ENCODE peak calls at places on chromosomes 1 and 21, in four cellular contexts. G is ovary, D is GM23338, I is psoas muscle. Y is an unnamed sample.

GRCh38 chr1:30179942-30180543 is 543.3 kb downstream of the MATN1 start:
- DNase-seq in I (no peak), G (no peak), D (peak), Y (no peak)

GRCh38 chr1:43867946-43868740 is 65.5 kb upstream of the ARTN start:
- DNase-seq in G (no peak), D (no peak), I (no peak), Y (no peak)

GRCh38 chr1:12368646-12369045 is 138.8 kb downstream of the VPS13D start:
- DNase-seq in I (no peak), G (no peak), D (no peak), Y (no peak)

GRCh38 chr21:44803651-44804050 is 2.0 kb upstream of the UBE2G2 start:
- DNase-seq in I (no peak), D (no peak), G (no peak), Y (no peak)

GRCh38 chr1:40078512-40079333 is 18.3 kb downstream of the PPT1 start:
- DNase-seq in I (no peak), G (no peak), D (peak), Y (no peak)

GRCh38 chr1:64516803-64517568 is 47.1 kb downstream of the CACHD1 start:
- DNase-seq in G (no peak), D (peak), I (no peak), Y (no peak)

GRCh38 chr1:246139745-246140182 is 367.3 kb downstream of the SMYD3 start:
- DNase-seq in I (no peak), D (no peak), G (no peak), Y (no peak)

GRCh38 chr1:193183019-193183643 is 3.3 kb downstream of the B3GALT2 start:
- DNase-seq in I (no peak), D (peak), G (no peak), Y (no peak)

GRCh38 chr1:106613106-106613505 is 443.4 kb upstream of the PRMT6 start:
- DNase-seq in G (no peak), I (no peak), D (no peak), Y (no peak)

GRCh38 chr1:5978452-5978851 is 13.8 kb downstream of the NPHP4 start:
- DNase-seq in D (no peak), I (no peak), G (no peak), Y (no peak)

GRCh38 chr1:174333437-174333836 is 114.3 kb upstream of the GPR52 start:
- DNase-seq in G (no peak), D (no peak), I (no peak), Y (no peak)

GRCh38 chr1:241730031-241730430 is 78.0 kb downstream of the WDR64 start:
- DNase-seq in I (no peak), G (no peak), D (no peak), Y (no peak)

GRCh38 chr1:182575540-182576149 is 13.4 kb downstream of the RNASEL start:
- DNase-seq in G (no peak), D (no peak), I (no peak), Y (no peak)

GRCh38 chr1:17306407-17306806 is 1.6 kb upstream of the PADI4 start:
- DNase-seq in D (no peak), G (no peak), I (no peak), Y (no peak)

GRCh38 chr1:153649137-153649866 is 9.2 kb upstream of the SNAPIN start:
- DNase-seq in G (no peak), I (no peak), D (no peak), Y (peak)

GRCh38 chr1:229669333-229669732 is 43.3 kb downstream of the URB2 start:
- DNase-seq in I (no peak), G (no peak), D (no peak), Y (no peak)

GRCh38 chr1:24705260-24706073 is 39.8 kb upstream of the CLIC4 start:
- DNase-seq in G (peak), D (peak), I (peak), Y (peak)

GRCh38 chr1:67194209-67194863 is 28.1 kb downstream of the IL23R start:
- DNase-seq in D (no peak), I (no peak), G (no peak), Y (no peak)

GRCh38 chr21:29187939-29188338 is 57.5 kb downstream of the MAP3K7CL start:
- DNase-seq in G (peak), I (peak), D (no peak), Y (peak)

GRCh38 chr1:166471359-166471758 is 304.6 kb upstream of the FAM78B start:
- DNase-seq in I (no peak), D (no peak), G (no peak), Y (no peak)

GRCh38 chr1:29236743-29236992 is 346 bp downstream of the PTPRU start:
- DNase-seq in G (no peak), I (peak), D (no peak), Y (no peak)

GRCh38 chr21:45357436-45358260 is 47.3 kb upstream of the COL18A1 start:
- DNase-seq in I (peak), G (peak), D (peak), Y (peak)

GRCh38 chr1:166490437-166490784 is 323.6 kb upstream of the FAM78B start:
- DNase-seq in D (no peak), G (no peak), I (no peak), Y (no peak)

GRCh38 chr1:67711850-67712202 is 26.8 kb downstream of the GADD45A start:
- DNase-seq in I (no peak), D (no peak), G (no peak), Y (no peak)

GRCh38 chr1:85884372-85885035 is 176.3 kb upstream of the ZNHIT6 start:
- DNase-seq in G (no peak), D (peak), I (no peak), Y (no peak)

GRCh38 chr21:33643658-33644311 is 1.5 kb downstream of the ITSN1 start:
- DNase-seq in D (peak), I (no peak), G (no peak), Y (no peak)

GRCh38 chr21:32653326-32653901 is 41.2 kb upstream of the CFAP298 start:
- DNase-seq in D (peak), G (no peak), I (no peak), Y (no peak)

GRCh38 chr1:158149577-158150269 is 31.0 kb upstream of the CD1D start:
- DNase-seq in G (peak), I (peak), D (peak), Y (peak)

GRCh38 chr1:89277725-89278124 is 5.1 kb upstream of the GBP5 start:
- DNase-seq in D (no peak), G (no peak), I (no peak), Y (no peak)

GRCh38 chr1:89274431-89274857 is 1.8 kb upstream of the GBP5 start:
- DNase-seq in D (no peak), I (no peak), G (no peak), Y (no peak)

GRCh38 chr1:89279011-89279466 is 6.4 kb upstream of the GBP5 start:
- DNase-seq in I (no peak), D (no peak), G (no peak), Y (no peak)

GRCh38 chr1:89273324-89273778 is 691 bp upstream of the GBP5 start:
- DNase-seq in G (no peak), D (no peak), I (peak), Y (no peak)

GRCh38 chr1:89276690-89277089 is 4.0 kb upstream of the GBP5 start:
- DNase-seq in D (peak), G (no peak), I (no peak), Y (no peak)
- TF ChIP-seq CTCF in D (peak), G (no peak), I (no peak), Y (no peak)

DNA sequence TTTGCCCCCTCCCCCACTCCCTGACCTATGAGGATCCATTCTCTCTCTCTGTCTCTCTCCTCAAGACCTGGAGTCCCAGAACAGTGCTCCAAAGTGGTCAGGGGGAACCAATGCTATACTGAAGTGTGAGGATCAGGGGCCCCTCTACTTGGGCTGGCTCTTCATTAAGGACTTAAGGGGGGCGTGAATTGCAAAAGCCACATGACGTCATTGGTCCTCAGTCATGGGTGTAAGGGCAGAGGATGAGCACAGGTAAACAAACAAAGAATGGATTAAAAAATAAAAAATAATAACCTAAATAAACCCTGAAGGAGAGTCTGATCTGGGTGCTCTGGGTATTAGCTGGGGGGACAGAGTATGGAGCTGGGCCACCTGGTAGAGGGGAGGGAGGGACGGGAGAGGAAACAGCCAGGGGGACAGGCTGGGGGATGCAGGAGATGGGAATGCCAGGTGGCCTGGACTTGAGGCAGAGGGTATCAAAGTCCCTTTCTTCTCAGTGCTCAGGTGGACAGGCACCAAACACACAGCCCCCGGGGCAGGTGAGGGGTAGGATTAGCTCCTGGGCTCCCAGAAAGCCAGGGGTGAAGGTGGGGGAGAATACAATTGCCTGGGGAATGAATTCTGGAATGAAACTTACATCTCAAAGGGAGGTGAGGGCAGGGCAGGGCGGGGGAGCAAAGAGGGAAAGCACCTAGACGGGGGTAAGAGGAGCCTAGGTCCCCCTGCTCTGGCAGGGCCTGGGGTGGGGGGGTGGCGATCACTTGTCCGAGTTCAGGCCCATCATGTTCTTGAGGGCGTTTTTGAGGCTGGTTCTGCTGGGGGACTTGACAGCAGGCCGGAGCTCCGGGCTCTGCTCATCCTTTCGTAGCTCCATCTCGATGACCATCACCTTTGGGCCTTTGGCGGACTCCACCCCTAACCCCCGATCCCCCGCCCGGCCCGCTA is 4.6 kb downstream of the MPZ start:
- DNase-seq in I (no peak), D (peak), G (no peak), Y (no peak)
- H3K27ac ChIP-seq in I (no peak), D (peak), G (no peak), Y (no peak)

GRCh38 chr1:151905070-151905442 is 4.3 kb downstream of the THEM4 start:
- DNase-seq in G (no peak), D (no peak), I (no peak), Y (no peak)
- H3K4me3 ChIP-seq in G (no peak), D (no peak), I (no peak), Y (no peak)

DNA sequence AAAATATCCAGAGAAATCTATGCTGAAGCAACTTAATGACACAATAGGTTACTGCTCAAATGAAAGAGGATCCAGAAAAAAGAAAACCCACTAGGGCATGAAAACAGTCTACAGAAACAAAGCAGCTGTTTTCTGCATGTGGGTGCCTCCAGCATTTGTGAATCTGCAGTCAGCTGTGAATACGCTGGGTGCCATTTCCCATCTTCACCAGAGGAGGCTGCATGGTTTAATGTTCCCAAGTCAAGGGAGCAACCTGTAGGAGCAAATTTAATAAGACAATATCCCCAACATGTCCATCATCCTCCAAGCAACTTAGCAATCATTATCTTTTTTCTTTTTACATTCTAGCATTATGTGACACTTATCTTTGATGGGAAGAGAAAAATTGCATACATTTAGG is 396.6 kb downstream of the BRINP2 start:
- DNase-seq in I (no peak), G (no peak), D (peak), Y (no peak)
- TF ChIP-seq CTCF in I (peak), G (no peak), D (peak), Y (no peak)